ENCODE peak calls at places on chromosomes 12 and 14, in nine cellular contexts. B is AG09309, A is fibroblast of villous mesenchyme, P is esophagus squamous epithelium, T is ovary, N is bronchial epithelial cell, D is AG10803, M is fibroblast of lung, W is GM06990. F is an unnamed sample.

GRCh38 chr14:94011795-94012194 is 14.3 kb upstream of the OTUB2 start:
- DNase-seq in B (no peak), A (no peak), P (no peak), T (no peak), N (no peak), D (peak; percentile 72), M (peak; percentile 45), W (no peak), F (peak; percentile 83)

GRCh38 chr12:94941440-94941862 is 62.0 kb downstream of the NDUFA12 start:
- DNase-seq in B (peak; percentile 70), A (peak; percentile 73), P (no peak), T (no peak), N (peak; percentile 98), D (peak; percentile 80), M (peak; percentile 82), W (peak; percentile 64), F (peak; percentile 91)

GRCh38 chr14:93163570-93163969 is 21.1 kb downstream of the MOAP1 start:
- DNase-seq in B (no peak), A (no peak), P (no peak), T (no peak), N (no peak), D (no peak), M (no peak), W (peak; percentile 40), F (peak; percentile 41)

GRCh38 chr14:81366259-81366658 is 33.9 kb downstream of the STON2 start:
- DNase-seq in B (no peak), A (no peak), P (no peak), T (no peak), N (peak; percentile 71), D (no peak), M (peak; percentile 8), W (no peak), F (peak; percentile 10)

GRCh38 chr14:65243766-65244442 is 141.6 kb upstream of the MAX start:
- DNase-seq in B (no peak), A (no peak), P (no peak), T (no peak), N (peak; percentile 67), D (peak; percentile 40), M (no peak), W (no peak), F (peak; percentile 74)

GRCh38 chr12:89781161-89781560 is 72.5 kb upstream of the ATP2B1 start:
- DNase-seq in B (no peak), A (no peak), P (no peak), T (no peak), N (no peak), D (no peak), M (no peak), W (no peak), F (no peak)

GRCh38 chr14:54653764-54654469 is 87.0 kb downstream of the SAMD4A start:
- DNase-seq in B (no peak), A (peak; percentile 94), P (no peak), T (no peak), N (no peak), D (peak; percentile 81), M (peak; percentile 91), W (no peak), F (peak; percentile 79)

GRCh38 chr12:116339800-116340371 is 62.4 kb upstream of the MED13L start:
- DNase-seq in B (no peak), A (no peak), P (no peak), T (no peak), N (no peak), D (peak; percentile 46), M (peak; percentile 45), W (no peak), F (no peak)

GRCh38 chr14:20332946-20333782 is at the start of gene CCNB1IP1:
- DNase-seq in B (peak; percentile 55), A (peak; percentile 92), P (no peak), T (peak; percentile 66), N (peak; percentile 94), D (peak; percentile 85), M (peak; percentile 95), W (peak; percentile 76), F (peak; percentile 79)

GRCh38 chr12:991350-992278 is 591 bp downstream of the ERC1 start:
- DNase-seq in B (no peak), A (no peak), P (no peak), T (no peak), N (peak; percentile 9), D (no peak), M (no peak), W (no peak), F (peak; percentile 93)

GRCh38 chr14:93688239-93688666 is 100.0 kb downstream of the PRIMA1 start:
- DNase-seq in B (no peak), A (no peak), P (no peak), T (no peak), N (no peak), D (no peak), M (no peak), W (no peak), F (no peak)

GRCh38 chr12:69431604-69432222 is 38.5 kb upstream of the FRS2 start:
- DNase-seq in B (no peak), A (no peak), P (no peak), T (no peak), N (no peak), D (no peak), M (no peak), W (no peak), F (no peak)

GRCh38 chr14:84071061-84071460 is 1458.9 kb upstream of the FLRT2 start:
- DNase-seq in B (no peak), A (no peak), P (no peak), T (no peak), N (no peak), D (no peak), M (no peak), W (no peak), F (no peak)

GRCh38 chr14:32345311-32345771 is 16.2 kb downstream of the AKAP6 start:
- DNase-seq in B (no peak), A (peak; percentile 22), P (no peak), T (no peak), N (peak; percentile 80), D (no peak), M (peak; percentile 53), W (no peak), F (no peak)

GRCh38 chr12:42997032-42997431 is 407.5 kb upstream of the PRICKLE1 start:
- DNase-seq in B (no peak), A (no peak), P (no peak), T (no peak), N (no peak), D (no peak), M (no peak), W (no peak), F (no peak)

GRCh38 chr14:54275997-54276396 is 120.8 kb upstream of the CDKN3 start:
- DNase-seq in B (no peak), A (no peak), P (no peak), T (no peak), N (no peak), D (peak; percentile 30), M (no peak), W (no peak), F (no peak)

GRCh38 chr14:95359974-95360826 is 40.5 kb upstream of the CLMN start:
- DNase-seq in B (no peak), A (no peak), P (no peak), T (no peak), N (no peak), D (no peak), M (peak; percentile 12), W (peak; percentile 25), F (no peak)

GRCh38 chr14:47389520-47389919 is 285.9 kb downstream of the MDGA2 start:
- DNase-seq in B (no peak), A (no peak), P (no peak), T (no peak), N (no peak), D (no peak), M (no peak), W (no peak), F (no peak)

GRCh38 chr14:78023112-78023511 is 147.1 kb upstream of the NRXN3 start:
- DNase-seq in B (no peak), A (no peak), P (no peak), T (no peak), N (no peak), D (no peak), M (no peak), W (no peak), F (no peak)

GRCh38 chr12:76633415-76633814 is 73.8 kb upstream of the OSBPL8 start:
- DNase-seq in B (no peak), A (no peak), P (no peak), T (no peak), N (peak; percentile 31), D (no peak), M (no peak), W (no peak), F (no peak)

GRCh38 chr12:2297658-2298057 is 244.9 kb downstream of the CACNA1C start:
- DNase-seq in B (no peak), A (no peak), P (no peak), T (no peak), N (no peak), D (no peak), M (no peak), W (no peak), F (no peak)
- H3K4me3 ChIP-seq in B (no peak overlapping the region), A (no peak overlapping the region), P (no peak overlapping the region), T (no peak overlapping the region), N (no peak overlapping the region), D (no peak overlapping the region), M (no peak overlapping the region), W (no peak overlapping the region), F (no peak overlapping the region)

DNA sequence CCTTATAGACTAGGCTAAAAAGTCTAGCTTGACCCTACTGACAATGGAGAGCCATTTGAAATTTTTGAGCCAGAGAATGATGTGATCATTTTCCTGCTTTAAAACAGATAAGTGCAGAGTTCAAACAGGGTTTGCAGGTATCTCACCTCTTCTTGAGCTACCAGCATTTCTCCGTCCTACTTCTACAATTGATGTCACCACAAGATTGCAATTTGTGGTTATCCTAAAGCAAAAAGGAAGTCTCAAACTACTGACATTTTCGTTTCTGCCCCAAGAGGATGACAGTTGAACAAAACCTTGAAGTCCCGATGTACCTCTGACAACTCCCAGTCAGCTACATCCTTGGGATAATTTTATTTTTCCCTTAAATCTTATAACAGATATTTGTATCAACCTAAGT is 86.7 kb downstream of the PTGER2 start:
- DNase-seq in B (no peak), A (no peak), P (no peak), T (no peak), N (no peak), D (no peak), M (no peak), W (no peak), F (no peak)
- H3K4me3 ChIP-seq in B (no peak overlapping the region), A (no peak overlapping the region), P (no peak overlapping the region), T (no peak overlapping the region), N (no peak overlapping the region), D (no peak overlapping the region), M (no peak overlapping the region), W (no peak overlapping the region), F (no peak overlapping the region)

GRCh38 chr14:24310666-24311604 is at the start of gene LTB4R:
- DNase-seq in B (no peak), A (peak; percentile 58), P (no peak), T (peak; percentile 83), N (peak; percentile 59), D (peak; percentile 71), M (peak; percentile 82), W (peak; percentile 88), F (peak; percentile 98)
- H3K4me3 ChIP-seq in B (no peak within 1 kb of the TSS), A (peak within 1 kb of the TSS; percentile 21), P (peak within 1 kb of the TSS; percentile 46), T (peak within 1 kb of the TSS; percentile 40), N (peak within 1 kb of the TSS; percentile 28), D (peak within 1 kb of the TSS; percentile 29), M (no peak within 1 kb of the TSS), W (peak within 1 kb of the TSS; percentile 63), F (peak within 1 kb of the TSS; percentile 63)

DNA sequence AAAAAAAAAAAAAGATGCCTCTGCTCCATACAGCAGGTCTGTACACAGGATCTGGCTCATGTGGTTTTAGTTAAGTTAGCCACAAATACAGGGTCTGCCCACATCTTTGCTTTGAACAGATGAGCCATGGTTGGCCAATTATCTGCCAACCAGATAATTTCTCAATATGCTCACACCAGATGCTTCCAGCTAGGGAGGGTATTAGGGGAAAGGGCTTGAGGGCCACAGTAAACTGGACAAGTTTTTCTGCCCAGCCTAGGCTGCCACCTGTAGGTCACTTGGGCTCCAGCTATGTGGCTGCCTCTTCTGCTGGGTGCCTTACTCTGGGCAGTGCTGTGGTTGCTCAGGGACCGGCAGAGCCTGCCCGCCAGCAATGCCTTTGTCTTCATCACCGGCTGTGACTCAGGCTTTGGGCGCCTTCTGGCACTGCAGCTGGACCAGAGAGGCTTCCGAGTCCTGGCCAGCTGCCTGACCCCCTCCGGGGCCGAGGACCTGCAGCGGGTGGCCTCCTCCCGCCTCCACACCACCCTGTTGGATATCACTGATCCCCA is 776 bp downstream of the RDH5 start:
- DNase-seq in B (peak; percentile 91), A (peak; percentile 79), P (no peak), T (no peak), N (peak; percentile 80), D (peak; percentile 97), M (peak; percentile 95), W (no peak), F (peak; percentile 94)
- H3K4me3 ChIP-seq in B (no peak overlapping the region), A (no peak overlapping the region), P (no peak overlapping the region), T (no peak overlapping the region), N (no peak overlapping the region), D (no peak overlapping the region), M (no peak overlapping the region), W (no peak overlapping the region), F (peak overlapping the region; percentile 63)